ENCODE peak calls at places on chromosome 1, in five cellular contexts. W is Caki2; L is IMR-90; M is kidney tubule cell; G is CD8-positive, alpha-beta memory T cell. N is an unnamed sample.

GRCh38 chr1:12604114-12604874 is 13.7 kb downstream of the DHRS3 start:
- DNase-seq in W (peak), L (peak), M (peak), G (peak), N (peak)

GRCh38 chr1:30785181-30785580 is 27.6 kb upstream of the LAPTM5 start:
- DNase-seq in W (no peak), L (no peak), M (no peak), G (no peak), N (no peak)

GRCh38 chr1:8496473-8496872 is 178.6 kb downstream of the SLC45A1 start:
- DNase-seq in W (no peak), L (no peak), M (no peak), G (peak), N (no peak)

GRCh38 chr1:229685149-229685548 is 59.1 kb downstream of the URB2 start:
- DNase-seq in W (no peak), L (no peak), M (no peak), G (no peak), N (no peak)

GRCh38 chr1:98940680-98941079 is 64.0 kb downstream of the PLPPR5 start:
- DNase-seq in W (no peak), L (peak), M (peak), G (no peak), N (peak)

GRCh38 chr1:59924653-59925052 is 1.9 kb downstream of the CYP2J2 start:
- DNase-seq in W (no peak), L (no peak), M (no peak), G (no peak), N (no peak)

GRCh38 chr1:99646885-99647284 is 972 bp downstream of the PALMD start:
- DNase-seq in W (no peak), L (no peak), M (no peak), G (no peak), N (no peak)

GRCh38 chr1:154869351-154870116 is 547 bp downstream of the KCNN3 start:
- DNase-seq in W (no peak), L (peak), M (peak), G (no peak), N (no peak)

GRCh38 chr1:206471415-206471801 is 1.1 kb downstream of the IKBKE start:
- DNase-seq in W (no peak), L (no peak), M (no peak), G (no peak), N (no peak)

N was measured in HT1080.